ENCODE peak calls at places on chromosomes 4 and X, in seven cellular contexts. D is H9, I is Caco-2, Y is heart right ventricle, X is astrocyte, M is uterus, L is esophagus squamous epithelium. T is an unnamed sample.

GRCh38 chr4:111282035-111282434 is 659.2 kb upstream of the PITX2 start:
- DNase-seq in X (no peak), M (no peak), I (no peak), D (no peak), L (no peak), Y (no peak), T (no peak)

GRCh38 chrX:71128915-71129765 is 10.7 kb downstream of the MED12 start:
- DNase-seq in X (peak; percentile 16), Y (peak; percentile 56), D (peak; percentile 57), L (no peak), I (peak; percentile 70), M (peak; percentile 56), T (peak; percentile 7)

GRCh38 chr4:1590244-1590643 is 93.9 kb downstream of the FAM53A start:
- DNase-seq in D (no peak), M (no peak), I (no peak), L (no peak), Y (no peak), X (peak; percentile 35), T (no peak)

GRCh38 chr4:80295331-80295730 is 28.9 kb downstream of the FGF5 start:
- DNase-seq in I (no peak), X (peak; percentile 21), D (no peak), Y (no peak), M (no peak), L (no peak), T (no peak)

GRCh38 chr4:100483796-100484195 is 34.0 kb downstream of the EMCN start:
- DNase-seq in X (no peak), L (no peak), D (no peak), Y (no peak), M (no peak), I (no peak), T (no peak)

GRCh38 chr4:165131247-165131832 is 18.7 kb upstream of the TMEM192 start:
- DNase-seq in I (peak; percentile 80), L (no peak), X (no peak), D (peak; percentile 65), Y (no peak), M (peak; percentile 54), T (no peak)

GRCh38 chr4:138341739-138342415 is 99.7 kb upstream of the SLC7A11 start:
- DNase-seq in Y (no peak), I (no peak), X (no peak), L (no peak), D (no peak), M (no peak), T (no peak)

GRCh38 chrX:133776072-133776471 is 209.3 kb downstream of the GPC3 start:
- DNase-seq in D (peak; percentile 44), Y (no peak), X (no peak), L (no peak), I (peak; percentile 19), M (no peak), T (no peak)

GRCh38 chr4:158652920-158653319 is 18.8 kb downstream of the C4orf46 start:
- DNase-seq in X (no peak), L (no peak), D (no peak), I (no peak), Y (no peak), M (no peak), T (no peak)

GRCh38 chr4:87559090-87559837 is 30.1 kb upstream of the SPARCL1 start:
- DNase-seq in D (peak; percentile 58), Y (no peak), L (no peak), M (no peak), X (no peak), I (no peak), T (no peak)

GRCh38 chr4:104859601-104860000 is 287.1 kb upstream of the TET2 start:
- DNase-seq in I (no peak), M (no peak), L (no peak), X (no peak), D (no peak), Y (no peak), T (no peak)

GRCh38 chrX:3262906-3263305 is 83.5 kb downstream of the MXRA5 start:
- DNase-seq in X (peak; percentile 92), D (no peak), L (no peak), I (peak; percentile 1), M (no peak), Y (no peak), T (peak; percentile 4)

GRCh38 chrX:3271485-3272186 is 74.8 kb downstream of the MXRA5 start:
- DNase-seq in L (no peak), M (no peak), X (peak; percentile 95), Y (no peak), D (no peak), I (no peak), T (no peak)

GRCh38 chrX:3263681-3264126 is 82.7 kb downstream of the MXRA5 start:
- DNase-seq in M (no peak), D (no peak), Y (no peak), L (no peak), I (no peak), X (peak; percentile 26), T (no peak)

DNA sequence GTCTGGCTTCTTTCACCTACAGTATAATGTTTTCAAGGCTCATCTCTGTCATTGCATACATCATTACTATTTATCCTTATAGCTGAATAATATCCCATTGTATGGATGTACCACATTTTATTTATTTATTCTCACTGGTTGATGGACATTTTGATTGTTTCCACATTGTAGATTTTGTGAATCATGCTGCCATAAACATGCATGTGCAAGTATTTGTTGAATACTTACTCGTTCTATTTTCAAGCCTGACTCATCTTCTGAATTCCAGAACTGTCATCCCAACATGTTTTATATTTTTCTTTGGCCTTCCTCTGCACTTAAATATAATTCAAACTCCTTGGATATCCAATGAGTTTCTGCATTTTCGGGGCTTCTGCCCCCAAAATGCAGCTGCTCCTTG is 77.6 kb downstream of the MXRA5 start:
- DNase-seq in D (no peak), Y (no peak), X (peak; percentile 52), I (no peak), M (no peak), L (no peak), T (no peak)
- H3K4me1 ChIP-seq in D (no peaks in the 10 kb centered on the region), Y (no peaks in the 10 kb centered on the region), X (peaks cover 23% of the 10 kb centered on the region), I (no peaks in the 10 kb centered on the region), M (no peaks in the 10 kb centered on the region), L (no peaks in the 10 kb centered on the region), T (no peaks in the 10 kb centered on the region)

DNA sequence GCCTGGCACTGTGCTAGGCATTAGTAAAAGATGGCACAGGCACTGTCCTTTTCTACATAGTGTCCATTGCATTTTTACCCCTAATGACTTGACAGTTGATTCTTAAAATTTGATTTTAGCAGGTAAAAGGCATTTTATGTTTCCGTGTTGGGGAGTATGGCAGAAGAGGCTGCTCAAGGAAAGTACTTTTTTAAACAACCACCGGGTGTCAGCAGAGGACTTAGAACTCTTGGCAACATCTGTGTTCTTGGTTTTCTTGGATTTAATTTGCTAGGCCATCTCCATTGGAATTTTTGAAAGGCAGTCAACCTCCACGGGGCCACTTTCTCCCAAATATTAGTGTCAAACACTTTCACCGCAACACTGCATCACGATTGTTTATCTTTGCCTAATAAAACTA is 102.9 kb downstream of the TSPAN7 start:
- DNase-seq in X (peak; percentile 21), M (no peak), D (no peak), I (peak; percentile 13), L (no peak), Y (no peak), T (no peak)
- TF ChIP-seq CTCF in X (peak; percentile 39), M (no peak), D (peak; percentile 65), I (peak; percentile 34), L (no peak), Y (peak; percentile 43), T (peak; percentile 22)

GRCh38 chrX:55340896-55341433 is 76.2 kb upstream of the PAGE3 start:
- DNase-seq in X (no peak), M (no peak), D (no peak), L (no peak), Y (no peak), I (no peak), T (no peak)
- H3K9me3 ChIP-seq in X (no peaks in the 10 kb centered on the region), M (no peaks in the 10 kb centered on the region), D (peaks cover 55% of the 10 kb centered on the region), L (no peaks in the 10 kb centered on the region), Y (no peaks in the 10 kb centered on the region), I (no peaks in the 10 kb centered on the region), T (no peaks in the 10 kb centered on the region)

GRCh38 chr4:113677333-113677732 is 84.2 kb downstream of the CAMK2D start:
- DNase-seq in X (no peak), L (no peak), D (no peak), I (no peak), M (no peak), Y (no peak), T (no peak)
- H3K4me1 ChIP-seq in X (peaks cover 11% of the 10 kb centered on the region), L (peaks cover 14% of the 10 kb centered on the region), D (no peaks in the 10 kb centered on the region), I (peaks cover 5% of the 10 kb centered on the region), M (no peaks in the 10 kb centered on the region), Y (peaks cover 69% of the 10 kb centered on the region), T (peaks cover 26% of the 10 kb centered on the region)

T was measured in thoracic aorta.